ENCODE peak calls at places on chromosome X, in seven cellular contexts. One of them, this sample, is unnamed.

GRCh38 chrX:115268421-115268820 is 21.1 kb upstream of the LUZP4 start:
- DNase-seq in AG04450: no peak
- DNase-seq in iPS-NIHi11: peak
- DNase-seq in CD4-positive, alpha-beta T cell: no peak
- DNase-seq in tibial artery: no peak
- DNase-seq in HEK293T: peak
- DNase-seq in HTR-8/SVneo: no peak
- DNase-seq in this sample: peak

GRCh38 chrX:78548012-78548411 is 111.1 kb downstream of the RTL3 start:
- DNase-seq in AG04450: no peak
- DNase-seq in iPS-NIHi11: no peak
- DNase-seq in CD4-positive, alpha-beta T cell: no peak
- DNase-seq in tibial artery: no peak
- DNase-seq in HEK293T: no peak
- DNase-seq in HTR-8/SVneo: no peak
- DNase-seq in this sample: no peak

GRCh38 chrX:136457303-136457917 is 30.3 kb upstream of the BRS3 start:
- DNase-seq in AG04450: no peak
- DNase-seq in iPS-NIHi11: no peak
- DNase-seq in CD4-positive, alpha-beta T cell: no peak
- DNase-seq in tibial artery: no peak
- DNase-seq in HEK293T: no peak
- DNase-seq in HTR-8/SVneo: no peak
- DNase-seq in this sample: no peak

GRCh38 chrX:48676893-48677270 is 6.7 kb upstream of the WAS start:
- DNase-seq in AG04450: no peak
- DNase-seq in iPS-NIHi11: no peak
- DNase-seq in CD4-positive, alpha-beta T cell: no peak
- DNase-seq in tibial artery: no peak
- DNase-seq in HEK293T: no peak
- DNase-seq in HTR-8/SVneo: no peak
- DNase-seq in this sample: no peak

GRCh38 chrX:68696267-68696666 is 48.8 kb downstream of the STARD8 start:
- DNase-seq in AG04450: no peak
- DNase-seq in iPS-NIHi11: no peak
- DNase-seq in CD4-positive, alpha-beta T cell: no peak
- DNase-seq in tibial artery: no peak
- DNase-seq in HEK293T: no peak
- DNase-seq in HTR-8/SVneo: no peak
- DNase-seq in this sample: no peak

GRCh38 chrX:105567046-105567445 is 255.3 kb upstream of the NRK start:
- DNase-seq in AG04450: no peak
- DNase-seq in iPS-NIHi11: no peak
- DNase-seq in CD4-positive, alpha-beta T cell: no peak
- DNase-seq in tibial artery: no peak
- DNase-seq in HEK293T: no peak
- DNase-seq in HTR-8/SVneo: no peak
- DNase-seq in this sample: no peak

GRCh38 chrX:149286940-149287349 is 218.2 kb downstream of the IDS start:
- DNase-seq in AG04450: peak
- DNase-seq in iPS-NIHi11: peak
- DNase-seq in CD4-positive, alpha-beta T cell: no peak
- DNase-seq in tibial artery: no peak
- DNase-seq in HEK293T: peak
- DNase-seq in HTR-8/SVneo: peak
- DNase-seq in this sample: peak

GRCh38 chrX:46913710-46914109 is 1.5 kb downstream of the JADE3 start:
- DNase-seq in AG04450: no peak
- DNase-seq in iPS-NIHi11: no peak
- DNase-seq in CD4-positive, alpha-beta T cell: no peak
- DNase-seq in tibial artery: no peak
- DNase-seq in HEK293T: no peak
- DNase-seq in HTR-8/SVneo: no peak
- DNase-seq in this sample: peak

GRCh38 chrX:119648421-119648775 is 42.2 kb upstream of the NKRF start:
- DNase-seq in AG04450: no peak
- DNase-seq in iPS-NIHi11: no peak
- DNase-seq in CD4-positive, alpha-beta T cell: no peak
- DNase-seq in tibial artery: no peak
- DNase-seq in HEK293T: no peak
- DNase-seq in HTR-8/SVneo: no peak
- DNase-seq in this sample: no peak

GRCh38 chrX:2432298-2432863 is 68.4 kb downstream of the DHRSX start:
- DNase-seq in AG04450: no peak
- DNase-seq in iPS-NIHi11: no peak
- DNase-seq in CD4-positive, alpha-beta T cell: no peak
- DNase-seq in tibial artery: no peak
- DNase-seq in HEK293T: no peak
- DNase-seq in HTR-8/SVneo: no peak
- DNase-seq in this sample: no peak

GRCh38 chrX:11239230-11239629 is 54.0 kb upstream of the AMELX start:
- DNase-seq in AG04450: no peak
- DNase-seq in iPS-NIHi11: no peak
- DNase-seq in CD4-positive, alpha-beta T cell: no peak
- DNase-seq in tibial artery: no peak
- DNase-seq in HEK293T: no peak
- DNase-seq in HTR-8/SVneo: no peak
- DNase-seq in this sample: no peak

GRCh38 chrX:154486052-154486395 is 391 bp downstream of the UBL4A start:
- DNase-seq in AG04450: no peak
- DNase-seq in iPS-NIHi11: no peak
- DNase-seq in CD4-positive, alpha-beta T cell: peak
- DNase-seq in tibial artery: no peak
- DNase-seq in HEK293T: no peak
- DNase-seq in HTR-8/SVneo: no peak
- DNase-seq in this sample: peak

GRCh38 chrX:74923942-74924448 is 1.3 kb downstream of the NEXMIF start:
- DNase-seq in AG04450: no peak
- DNase-seq in iPS-NIHi11: peak
- DNase-seq in CD4-positive, alpha-beta T cell: no peak
- DNase-seq in tibial artery: peak
- DNase-seq in HEK293T: no peak
- DNase-seq in HTR-8/SVneo: no peak
- DNase-seq in this sample: no peak

GRCh38 chrX:16992902-16993301 is 46.4 kb downstream of the REPS2 start:
- DNase-seq in AG04450: no peak
- DNase-seq in iPS-NIHi11: no peak
- DNase-seq in CD4-positive, alpha-beta T cell: no peak
- DNase-seq in tibial artery: no peak
- DNase-seq in HEK293T: no peak
- DNase-seq in HTR-8/SVneo: no peak
- DNase-seq in this sample: no peak

GRCh38 chrX:72572248-72573157 is at the start of gene HDAC8:
- DNase-seq in AG04450: peak
- DNase-seq in iPS-NIHi11: peak
- DNase-seq in CD4-positive, alpha-beta T cell: peak
- DNase-seq in tibial artery: peak
- DNase-seq in HEK293T: peak
- DNase-seq in HTR-8/SVneo: peak
- DNase-seq in this sample: peak

GRCh38 chrX:113384628-113385027 is 544.0 kb upstream of the AMOT start:
- DNase-seq in AG04450: no peak
- DNase-seq in iPS-NIHi11: no peak
- DNase-seq in CD4-positive, alpha-beta T cell: no peak
- DNase-seq in tibial artery: peak
- DNase-seq in HEK293T: no peak
- DNase-seq in HTR-8/SVneo: no peak
- DNase-seq in this sample: no peak

GRCh38 chrX:45781901-45782553 is 581.4 kb upstream of the DIPK2B start:
- DNase-seq in AG04450: peak
- DNase-seq in iPS-NIHi11: no peak
- DNase-seq in CD4-positive, alpha-beta T cell: no peak
- DNase-seq in tibial artery: no peak
- DNase-seq in HEK293T: peak
- DNase-seq in HTR-8/SVneo: no peak
- DNase-seq in this sample: peak

GRCh38 chrX:129262912-129263311 is 260.4 kb downstream of the SMARCA1 start:
- DNase-seq in AG04450: no peak
- DNase-seq in iPS-NIHi11: no peak
- DNase-seq in CD4-positive, alpha-beta T cell: no peak
- DNase-seq in tibial artery: no peak
- DNase-seq in HEK293T: no peak
- DNase-seq in HTR-8/SVneo: no peak
- DNase-seq in this sample: no peak

GRCh38 chrX:150212672-150213480 is 150.2 kb upstream of the MAMLD1 start:
- DNase-seq in AG04450: no peak
- DNase-seq in iPS-NIHi11: no peak
- DNase-seq in CD4-positive, alpha-beta T cell: no peak
- DNase-seq in tibial artery: no peak
- DNase-seq in HEK293T: no peak
- DNase-seq in HTR-8/SVneo: no peak
- DNase-seq in this sample: no peak

GRCh38 chrX:619451-619811 is 11.2 kb upstream of the SHOX start:
- DNase-seq in AG04450: no peak
- DNase-seq in iPS-NIHi11: no peak
- DNase-seq in CD4-positive, alpha-beta T cell: no peak
- DNase-seq in tibial artery: no peak
- DNase-seq in HEK293T: no peak
- DNase-seq in HTR-8/SVneo: no peak
- DNase-seq in this sample: no peak

GRCh38 chrX:22542641-22543040 is 269.9 kb downstream of the CBLL2 start:
- DNase-seq in AG04450: no peak
- DNase-seq in iPS-NIHi11: no peak
- DNase-seq in CD4-positive, alpha-beta T cell: no peak
- DNase-seq in tibial artery: no peak
- DNase-seq in HEK293T: no peak
- DNase-seq in HTR-8/SVneo: no peak
- DNase-seq in this sample: no peak

GRCh38 chrX:100341111-100341510 is 69.0 kb downstream of the PCDH19 start:
- DNase-seq in AG04450: no peak
- DNase-seq in iPS-NIHi11: no peak
- DNase-seq in CD4-positive, alpha-beta T cell: no peak
- DNase-seq in tibial artery: no peak
- DNase-seq in HEK293T: no peak
- DNase-seq in HTR-8/SVneo: no peak
- DNase-seq in this sample: no peak

GRCh38 chrX:68842781-68843581 is 14.2 kb downstream of the EFNB1 start:
- DNase-seq in AG04450: no peak
- DNase-seq in iPS-NIHi11: no peak
- DNase-seq in CD4-positive, alpha-beta T cell: no peak
- DNase-seq in tibial artery: no peak
- DNase-seq in HEK293T: no peak
- DNase-seq in HTR-8/SVneo: no peak
- DNase-seq in this sample: no peak

GRCh38 chrX:149495573-149496071 is 9.5 kb downstream of the IDS start:
- DNase-seq in AG04450: no peak
- DNase-seq in iPS-NIHi11: peak
- DNase-seq in CD4-positive, alpha-beta T cell: no peak
- DNase-seq in tibial artery: no peak
- DNase-seq in HEK293T: no peak
- DNase-seq in HTR-8/SVneo: no peak
- DNase-seq in this sample: peak

GRCh38 chrX:151085207-151085606 is 91.2 kb upstream of the GPR50 start:
- DNase-seq in AG04450: no peak
- DNase-seq in iPS-NIHi11: no peak
- DNase-seq in CD4-positive, alpha-beta T cell: no peak
- DNase-seq in tibial artery: no peak
- DNase-seq in HEK293T: no peak
- DNase-seq in HTR-8/SVneo: no peak
- DNase-seq in this sample: no peak

GRCh38 chrX:103002576-103002975 is 61.4 kb downstream of the BEX1 start:
- DNase-seq in AG04450: no peak
- DNase-seq in iPS-NIHi11: no peak
- DNase-seq in CD4-positive, alpha-beta T cell: no peak
- DNase-seq in tibial artery: no peak
- DNase-seq in HEK293T: no peak
- DNase-seq in HTR-8/SVneo: no peak
- DNase-seq in this sample: no peak

GRCh38 chrX:73262991-73263390 is 48.3 kb upstream of the NAP1L2 start:
- DNase-seq in AG04450: no peak
- DNase-seq in iPS-NIHi11: peak
- DNase-seq in CD4-positive, alpha-beta T cell: no peak
- DNase-seq in tibial artery: no peak
- DNase-seq in HEK293T: peak
- DNase-seq in HTR-8/SVneo: no peak
- DNase-seq in this sample: peak

GRCh38 chrX:11451133-11451532 is 157.9 kb downstream of the AMELX start:
- DNase-seq in AG04450: no peak
- DNase-seq in iPS-NIHi11: no peak
- DNase-seq in CD4-positive, alpha-beta T cell: no peak
- DNase-seq in tibial artery: no peak
- DNase-seq in HEK293T: no peak
- DNase-seq in HTR-8/SVneo: no peak
- DNase-seq in this sample: no peak

GRCh38 chrX:113075521-113075920 is 234.9 kb upstream of the AMOT start:
- DNase-seq in AG04450: no peak
- DNase-seq in iPS-NIHi11: no peak
- DNase-seq in CD4-positive, alpha-beta T cell: no peak
- DNase-seq in tibial artery: no peak
- DNase-seq in HEK293T: no peak
- DNase-seq in HTR-8/SVneo: no peak
- DNase-seq in this sample: no peak

GRCh38 chrX:150984164-150984824 is 1.2 kb downstream of the HMGB3 start:
- DNase-seq in AG04450: no peak
- DNase-seq in iPS-NIHi11: peak
- DNase-seq in CD4-positive, alpha-beta T cell: no peak
- DNase-seq in tibial artery: no peak
- DNase-seq in HEK293T: peak
- DNase-seq in HTR-8/SVneo: no peak
- DNase-seq in this sample: no peak